ENCODE peak calls at places on chromosomes 11 and 22, in four cellular contexts. V, M, P and W are unnamed samples.
A peak's percentile ranks its signal among the peaks of the same experiment; 100 is the strongest.

GRCh38 chr11:113874096-113874919 is 1.1 kb downstream of the USP28 start:
- DNase-seq in V (no peak), M (no peak), P (no peak), W (no peak)

GRCh38 chr11:25211635-25212251 is 714.9 kb downstream of the LUZP2 start:
- DNase-seq in V (no peak), P (no peak), M (no peak), W (no peak)

GRCh38 chr11:87265132-87265531 is 227.4 kb downstream of the TMEM135 start:
- DNase-seq in P (no peak), V (no peak), M (no peak), W (no peak)

GRCh38 chr11:95835768-95836488 is 45.6 kb downstream of the CEP57 start:
- DNase-seq in V (peak; percentile 62), M (peak; percentile 36), P (peak; percentile 2), W (no peak)

GRCh38 chr22:24968066-24968561 is 15.6 kb downstream of the KIAA1671 start:
- DNase-seq in P (no peak), V (no peak), M (no peak), W (no peak)

GRCh38 chr11:114610550-114610949 is 15.0 kb upstream of the NXPE4 start:
- DNase-seq in V (no peak), P (no peak), M (no peak), W (no peak)

GRCh38 chr11:67472882-67473281 is 3.8 kb upstream of the TMEM134 start:
- DNase-seq in P (no peak), V (no peak), M (no peak), W (no peak)

GRCh38 chr22:25709758-25710157 is 32.2 kb upstream of the MYO18B start:
- DNase-seq in V (no peak), M (no peak), P (no peak), W (no peak)

GRCh38 chr11:112042161-112042960 is 17.2 kb downstream of the DLAT start:
- DNase-seq in V (no peak), P (no peak), M (no peak), W (no peak)

GRCh38 chr22:27800250-27801131 is 1.1 kb downstream of the MN1 start:
- DNase-seq in V (peak; percentile 49), M (no peak), P (no peak), W (no peak)

GRCh38 chr11:124285610-124286344 is 28.0 kb downstream of the OR8D1 start:
- DNase-seq in M (no peak), P (no peak), V (no peak), W (no peak)

GRCh38 chr11:83566948-83567347 is 280.8 kb upstream of the CCDC90B start:
- DNase-seq in V (no peak), M (no peak), P (no peak), W (no peak)

GRCh38 chr22:24952837-24953293 is 349 bp downstream of the KIAA1671 start:
- DNase-seq in M (no peak), V (no peak), P (no peak), W (no peak)

GRCh38 chr11:117299351-117300300 is 8.5 kb downstream of the BACE1-AS start:
- DNase-seq in M (peak; percentile 81), V (peak; percentile 18), P (no peak), W (no peak)

GRCh38 chr11:79227308-79227707 is 213.5 kb downstream of the TENM4 start:
- DNase-seq in V (no peak), M (no peak), P (no peak), W (no peak)

GRCh38 chr22:49600891-49601431 is 226.7 kb downstream of the BRD1 start:
- DNase-seq in V (no peak), M (no peak), P (no peak), W (no peak)

DNA sequence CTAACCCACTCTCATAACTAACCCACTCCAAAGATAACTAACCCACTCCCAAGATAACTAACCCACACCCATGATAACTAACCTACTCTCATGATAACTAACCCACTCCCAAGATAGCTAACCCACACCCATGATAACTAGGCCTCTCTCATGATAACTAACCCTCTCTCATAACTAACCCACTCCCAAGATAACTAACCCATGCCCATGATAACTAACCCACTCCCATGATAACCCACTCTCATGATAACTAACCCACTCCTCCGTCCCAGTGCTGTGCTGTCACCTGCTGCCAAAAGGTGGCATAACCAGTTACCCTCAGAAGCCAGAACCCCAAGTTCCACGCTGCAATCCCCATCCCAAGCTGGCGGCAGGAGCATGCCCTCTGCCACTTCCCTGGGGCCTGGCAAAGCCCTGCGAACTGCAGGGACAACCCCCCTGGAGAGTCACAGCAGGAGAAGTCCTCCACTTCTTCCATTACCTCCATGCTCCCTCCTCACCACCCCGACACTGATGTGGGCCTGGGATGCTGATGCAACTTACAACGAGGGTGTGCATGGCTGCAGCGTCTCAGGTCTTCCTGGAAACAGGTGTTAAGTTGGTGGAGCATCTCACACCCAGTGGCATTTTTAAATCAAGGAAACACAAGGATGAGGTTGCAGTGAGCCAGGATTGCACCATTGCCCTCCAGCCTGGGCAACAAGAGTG is 30.8 kb upstream of the CELSR1 start:
- DNase-seq in V (no peak), M (peak; percentile 13), P (no peak), W (no peak)
- TF ChIP-seq CTCF in V (no peak), M (no peak), P (no peak), W (no peak)

GRCh38 chr11:120551191-120551590 is 39.6 kb downstream of the GRIK4 start:
- DNase-seq in M (no peak), P (no peak), V (no peak), W (no peak)

GRCh38 chr11:120556841-120557240 is 45.3 kb downstream of the GRIK4 start:
- DNase-seq in M (no peak), P (no peak), V (no peak), W (no peak)

GRCh38 chr11:120558754-120559431 is 47.3 kb downstream of the GRIK4 start:
- DNase-seq in M (no peak), P (no peak), V (no peak), W (no peak)

GRCh38 chr11:120555433-120555773 is 43.9 kb downstream of the GRIK4 start:
- DNase-seq in P (no peak), V (no peak), M (no peak), W (no peak)

DNA sequence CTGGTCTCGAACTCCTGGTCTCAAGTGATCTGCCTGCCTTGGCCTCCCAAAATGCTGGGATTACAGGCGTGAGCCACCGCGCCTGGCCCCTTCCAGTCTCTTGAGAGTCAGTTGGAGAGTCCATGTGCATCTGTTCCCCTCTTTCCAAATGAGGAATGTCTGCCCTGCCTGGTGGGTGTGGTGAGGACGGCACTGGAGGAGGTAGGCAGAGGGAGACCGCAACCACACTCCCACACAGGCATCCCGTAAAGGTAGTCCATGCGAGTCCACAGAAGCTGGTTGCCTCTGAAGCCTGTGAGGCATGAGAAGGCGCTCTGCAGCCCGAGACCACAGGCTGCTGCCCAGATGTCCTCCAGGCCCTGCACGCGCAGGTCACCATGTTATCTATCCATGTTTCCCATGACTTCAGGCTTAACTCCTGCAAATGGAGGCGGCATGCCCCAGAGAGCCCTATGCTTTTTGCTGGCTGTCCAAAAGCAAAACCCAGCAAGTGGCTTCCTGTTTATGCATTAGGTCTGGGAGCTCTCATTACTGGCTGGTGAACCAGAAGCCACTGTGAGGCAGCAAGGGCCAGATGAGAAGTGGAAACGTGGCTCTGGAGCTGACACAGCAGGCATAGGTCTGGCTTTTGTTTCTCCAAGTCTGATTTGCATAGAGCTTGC is 43.4 kb downstream of the GRIK4 start:
- DNase-seq in V (no peak), M (no peak), P (no peak), W (no peak)
- TF ChIP-seq CTCF in V (no peak), M (no peak), P (no peak), W (no peak)

GRCh38 chr11:32489464-32489863 is 54.1 kb upstream of the WT1 start:
- DNase-seq in V (peak; percentile 12), M (no peak), P (no peak), W (no peak)
- TF ChIP-seq CTCF in V (peak; percentile 27), M (no peak), P (no peak), W (no peak)

GRCh38 chr22:17781319-17782031 is 7.2 kb upstream of the BID start:
- DNase-seq in P (no peak), M (peak; percentile 46), V (no peak), W (peak; percentile 61)

GRCh38 chr22:17779286-17780115 is 5.2 kb upstream of the BID start:
- DNase-seq in P (no peak), M (no peak), V (no peak), W (no peak)

GRCh38 chr22:17782158-17782557 is 7.9 kb upstream of the BID start:
- DNase-seq in M (no peak), P (no peak), V (no peak), W (no peak)

GRCh38 chr22:17780116-17780740 is 6.0 kb upstream of the BID start:
- DNase-seq in P (no peak), M (no peak), V (no peak), W (no peak)

GRCh38 chr22:17780741-17781318 is 6.6 kb upstream of the BID start:
- DNase-seq in P (no peak), V (no peak), M (no peak), W (no peak)
- TF ChIP-seq CTCF in P (no peak), V (no peak), M (no peak), W (no peak)